ENCODE peak calls at places on chromosomes 3 and 15, in nine cellular contexts. One of them, this sample, is unnamed.

GRCh38 chr3:143375698-143376097 is 256.1 kb downstream of the CHST2 start:
- ATAC-seq in IMR-90: no peak
- ATAC-seq in gastrocnemius medialis: no peak
- ATAC-seq in K562: peak
- ATAC-seq in B cell: no peak
- ATAC-seq in left lung: no peak
- ATAC-seq in CD8-positive, alpha-beta T cell: no peak
- ATAC-seq in natural killer cell: no peak
- ATAC-seq in lung: no peak
- ATAC-seq in this sample: no peak

GRCh38 chr15:88725305-88726220 is 77.7 kb upstream of the ACAN start:
- ATAC-seq in B cell: peak
- ATAC-seq in left lung: no peak
- ATAC-seq in natural killer cell: no peak
- ATAC-seq in K562: no peak
- ATAC-seq in CD8-positive, alpha-beta T cell: no peak
- ATAC-seq in lung: no peak
- ATAC-seq in gastrocnemius medialis: no peak
- ATAC-seq in IMR-90: no peak
- ATAC-seq in this sample: no peak

GRCh38 chr3:171132873-171133272 is 106.4 kb upstream of the SLC2A2 start:
- ATAC-seq in IMR-90: peak
- ATAC-seq in B cell: no peak
- ATAC-seq in gastrocnemius medialis: no peak
- ATAC-seq in K562: no peak
- ATAC-seq in natural killer cell: no peak
- ATAC-seq in lung: no peak
- ATAC-seq in left lung: no peak
- ATAC-seq in CD8-positive, alpha-beta T cell: no peak
- ATAC-seq in this sample: no peak

GRCh38 chr3:143010024-143010423 is 8.7 kb downstream of the U2SURP start:
- ATAC-seq in K562: no peak
- ATAC-seq in gastrocnemius medialis: no peak
- ATAC-seq in IMR-90: peak
- ATAC-seq in natural killer cell: no peak
- ATAC-seq in lung: no peak
- ATAC-seq in left lung: no peak
- ATAC-seq in B cell: no peak
- ATAC-seq in CD8-positive, alpha-beta T cell: no peak
- ATAC-seq in this sample: no peak

GRCh38 chr3:109337393-109337792 is at the start of gene DPPA4:
- ATAC-seq in gastrocnemius medialis: no peak
- ATAC-seq in IMR-90: no peak
- ATAC-seq in lung: no peak
- ATAC-seq in CD8-positive, alpha-beta T cell: no peak
- ATAC-seq in B cell: no peak
- ATAC-seq in natural killer cell: no peak
- ATAC-seq in K562: no peak
- ATAC-seq in left lung: no peak
- ATAC-seq in this sample: no peak

GRCh38 chr15:34039506-34040123 is 611 bp upstream of the AVEN start:
- ATAC-seq in K562: no peak
- ATAC-seq in IMR-90: no peak
- ATAC-seq in lung: no peak
- ATAC-seq in natural killer cell: no peak
- ATAC-seq in left lung: peak
- ATAC-seq in CD8-positive, alpha-beta T cell: peak
- ATAC-seq in B cell: no peak
- ATAC-seq in gastrocnemius medialis: no peak
- ATAC-seq in this sample: no peak

GRCh38 chr3:29716213-29716612 is 435.3 kb downstream of the RBMS3 start:
- ATAC-seq in lung: no peak
- ATAC-seq in CD8-positive, alpha-beta T cell: no peak
- ATAC-seq in IMR-90: no peak
- ATAC-seq in B cell: no peak
- ATAC-seq in gastrocnemius medialis: no peak
- ATAC-seq in natural killer cell: no peak
- ATAC-seq in K562: no peak
- ATAC-seq in left lung: no peak
- ATAC-seq in this sample: no peak

GRCh38 chr3:23836536-23837230 is 30.9 kb downstream of the UBE2E1 start:
- ATAC-seq in K562: peak
- ATAC-seq in B cell: no peak
- ATAC-seq in gastrocnemius medialis: no peak
- ATAC-seq in CD8-positive, alpha-beta T cell: no peak
- ATAC-seq in lung: no peak
- ATAC-seq in IMR-90: no peak
- ATAC-seq in left lung: peak
- ATAC-seq in natural killer cell: no peak
- ATAC-seq in this sample: no peak

GRCh38 chr3:4311496-4311895 is 8.3 kb downstream of the SETMAR start:
- ATAC-seq in IMR-90: no peak
- ATAC-seq in lung: no peak
- ATAC-seq in left lung: no peak
- ATAC-seq in K562: no peak
- ATAC-seq in gastrocnemius medialis: no peak
- ATAC-seq in natural killer cell: no peak
- ATAC-seq in CD8-positive, alpha-beta T cell: no peak
- ATAC-seq in B cell: no peak
- ATAC-seq in this sample: no peak

GRCh38 chr3:52052831-52053306 is 3.5 kb downstream of the DUSP7 start:
- ATAC-seq in K562: peak
- ATAC-seq in CD8-positive, alpha-beta T cell: no peak
- ATAC-seq in lung: no peak
- ATAC-seq in left lung: peak
- ATAC-seq in IMR-90: peak
- ATAC-seq in natural killer cell: no peak
- ATAC-seq in B cell: no peak
- ATAC-seq in gastrocnemius medialis: peak
- ATAC-seq in this sample: peak

GRCh38 chr15:44537728-44538240 is 837 bp downstream of the EIF3J start:
- ATAC-seq in CD8-positive, alpha-beta T cell: no peak
- ATAC-seq in gastrocnemius medialis: peak
- ATAC-seq in lung: no peak
- ATAC-seq in B cell: no peak
- ATAC-seq in K562: peak
- ATAC-seq in natural killer cell: no peak
- ATAC-seq in IMR-90: no peak
- ATAC-seq in left lung: no peak
- ATAC-seq in this sample: no peak

GRCh38 chr3:141393151-141394076 is 25.1 kb downstream of the ZBTB38 start:
- ATAC-seq in IMR-90: no peak
- ATAC-seq in left lung: peak
- ATAC-seq in CD8-positive, alpha-beta T cell: no peak
- ATAC-seq in lung: no peak
- ATAC-seq in B cell: no peak
- ATAC-seq in gastrocnemius medialis: no peak
- ATAC-seq in K562: no peak
- ATAC-seq in natural killer cell: no peak
- ATAC-seq in this sample: peak

GRCh38 chr3:24545917-24546316 is 51.3 kb upstream of the THRB start:
- ATAC-seq in left lung: peak
- ATAC-seq in B cell: no peak
- ATAC-seq in CD8-positive, alpha-beta T cell: no peak
- ATAC-seq in IMR-90: no peak
- ATAC-seq in natural killer cell: no peak
- ATAC-seq in lung: peak
- ATAC-seq in K562: no peak
- ATAC-seq in gastrocnemius medialis: peak
- ATAC-seq in this sample: peak

DNA sequence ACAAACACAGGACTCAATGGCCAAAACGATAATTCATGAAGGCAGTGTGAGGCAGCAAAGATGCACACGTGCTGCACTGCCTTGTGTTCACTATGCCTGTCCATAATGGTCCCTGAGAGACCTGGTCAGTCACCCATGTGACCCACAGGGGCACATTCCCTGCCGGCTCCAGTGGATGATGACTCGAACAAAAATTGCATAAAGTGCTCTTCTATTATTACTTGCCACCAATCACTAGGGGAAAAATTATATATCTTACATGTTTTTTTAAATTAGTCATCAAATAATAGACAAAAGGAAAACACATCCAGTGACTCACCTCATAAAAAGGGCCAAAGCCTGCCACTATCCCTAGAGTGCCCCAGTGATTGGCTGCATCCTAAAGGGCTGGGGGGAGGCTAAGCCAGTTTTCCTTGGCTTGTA is 47.5 kb downstream of the UBP1 start:
- ATAC-seq in left lung: peak
- ATAC-seq in IMR-90: peak
- ATAC-seq in CD8-positive, alpha-beta T cell: no peak
- ATAC-seq in K562: no peak
- ATAC-seq in B cell: no peak
- ATAC-seq in natural killer cell: no peak
- ATAC-seq in lung: no peak
- ATAC-seq in gastrocnemius medialis: no peak
- ATAC-seq in this sample: peak
- TF ChIP-seq CTCF in left lung: no peak
- TF ChIP-seq CTCF in IMR-90: no peak
- TF ChIP-seq CTCF in CD8-positive, alpha-beta T cell: no peak
- TF ChIP-seq CTCF in K562: no peak
- TF ChIP-seq CTCF in B cell: no peak
- TF ChIP-seq CTCF in natural killer cell: no peak
- TF ChIP-seq CTCF in lung: no peak
- TF ChIP-seq CTCF in gastrocnemius medialis: no peak
- TF ChIP-seq CTCF in this sample: no peak

GRCh38 chr3:49930922-49931321 is 1.3 kb upstream of the MON1A start:
- ATAC-seq in left lung: no peak
- ATAC-seq in gastrocnemius medialis: no peak
- ATAC-seq in IMR-90: no peak
- ATAC-seq in B cell: no peak
- ATAC-seq in natural killer cell: no peak
- ATAC-seq in K562: peak
- ATAC-seq in lung: no peak
- ATAC-seq in CD8-positive, alpha-beta T cell: no peak
- ATAC-seq in this sample: no peak
- TF ChIP-seq CTCF in left lung: no peak
- TF ChIP-seq CTCF in gastrocnemius medialis: no peak
- TF ChIP-seq CTCF in IMR-90: no peak
- TF ChIP-seq CTCF in B cell: no peak
- TF ChIP-seq CTCF in natural killer cell: no peak
- TF ChIP-seq CTCF in K562: no peak
- TF ChIP-seq CTCF in lung: no peak
- TF ChIP-seq CTCF in CD8-positive, alpha-beta T cell: no peak
- TF ChIP-seq CTCF in this sample: no peak

GRCh38 chr15:101049282-101049681 is 130.1 kb downstream of the LRRK1 start:
- ATAC-seq in B cell: no peak
- ATAC-seq in gastrocnemius medialis: no peak
- ATAC-seq in lung: no peak
- ATAC-seq in CD8-positive, alpha-beta T cell: no peak
- ATAC-seq in IMR-90: no peak
- ATAC-seq in left lung: no peak
- ATAC-seq in natural killer cell: no peak
- ATAC-seq in K562: no peak
- ATAC-seq in this sample: no peak
- TF ChIP-seq CTCF in B cell: no peak
- TF ChIP-seq CTCF in gastrocnemius medialis: no peak
- TF ChIP-seq CTCF in lung: no peak
- TF ChIP-seq CTCF in CD8-positive, alpha-beta T cell: no peak
- TF ChIP-seq CTCF in IMR-90: no peak
- TF ChIP-seq CTCF in left lung: no peak
- TF ChIP-seq CTCF in natural killer cell: no peak
- TF ChIP-seq CTCF in K562: no peak
- TF ChIP-seq CTCF in this sample: no peak

GRCh38 chr3:197547206-197547605 is 8.6 kb downstream of the BDH1 start:
- ATAC-seq in gastrocnemius medialis: no peak
- ATAC-seq in CD8-positive, alpha-beta T cell: no peak
- ATAC-seq in B cell: no peak
- ATAC-seq in lung: no peak
- ATAC-seq in natural killer cell: no peak
- ATAC-seq in IMR-90: no peak
- ATAC-seq in left lung: no peak
- ATAC-seq in K562: no peak
- ATAC-seq in this sample: no peak
- TF ChIP-seq CTCF in gastrocnemius medialis: no peak
- TF ChIP-seq CTCF in CD8-positive, alpha-beta T cell: no peak
- TF ChIP-seq CTCF in B cell: no peak
- TF ChIP-seq CTCF in lung: no peak
- TF ChIP-seq CTCF in natural killer cell: no peak
- TF ChIP-seq CTCF in IMR-90: no peak
- TF ChIP-seq CTCF in left lung: no peak
- TF ChIP-seq CTCF in K562: no peak
- TF ChIP-seq CTCF in this sample: no peak

GRCh38 chr3:114152519-114153151 is 26.2 kb downstream of the DRD3 start:
- ATAC-seq in natural killer cell: peak
- ATAC-seq in K562: peak
- ATAC-seq in B cell: peak
- ATAC-seq in lung: peak
- ATAC-seq in gastrocnemius medialis: peak
- ATAC-seq in IMR-90: peak
- ATAC-seq in left lung: peak
- ATAC-seq in CD8-positive, alpha-beta T cell: peak
- ATAC-seq in this sample: peak
- TF ChIP-seq CTCF in natural killer cell: peak
- TF ChIP-seq CTCF in K562: peak
- TF ChIP-seq CTCF in B cell: peak
- TF ChIP-seq CTCF in lung: peak
- TF ChIP-seq CTCF in gastrocnemius medialis: peak
- TF ChIP-seq CTCF in IMR-90: peak
- TF ChIP-seq CTCF in left lung: peak
- TF ChIP-seq CTCF in CD8-positive, alpha-beta T cell: peak
- TF ChIP-seq CTCF in this sample: peak

DNA sequence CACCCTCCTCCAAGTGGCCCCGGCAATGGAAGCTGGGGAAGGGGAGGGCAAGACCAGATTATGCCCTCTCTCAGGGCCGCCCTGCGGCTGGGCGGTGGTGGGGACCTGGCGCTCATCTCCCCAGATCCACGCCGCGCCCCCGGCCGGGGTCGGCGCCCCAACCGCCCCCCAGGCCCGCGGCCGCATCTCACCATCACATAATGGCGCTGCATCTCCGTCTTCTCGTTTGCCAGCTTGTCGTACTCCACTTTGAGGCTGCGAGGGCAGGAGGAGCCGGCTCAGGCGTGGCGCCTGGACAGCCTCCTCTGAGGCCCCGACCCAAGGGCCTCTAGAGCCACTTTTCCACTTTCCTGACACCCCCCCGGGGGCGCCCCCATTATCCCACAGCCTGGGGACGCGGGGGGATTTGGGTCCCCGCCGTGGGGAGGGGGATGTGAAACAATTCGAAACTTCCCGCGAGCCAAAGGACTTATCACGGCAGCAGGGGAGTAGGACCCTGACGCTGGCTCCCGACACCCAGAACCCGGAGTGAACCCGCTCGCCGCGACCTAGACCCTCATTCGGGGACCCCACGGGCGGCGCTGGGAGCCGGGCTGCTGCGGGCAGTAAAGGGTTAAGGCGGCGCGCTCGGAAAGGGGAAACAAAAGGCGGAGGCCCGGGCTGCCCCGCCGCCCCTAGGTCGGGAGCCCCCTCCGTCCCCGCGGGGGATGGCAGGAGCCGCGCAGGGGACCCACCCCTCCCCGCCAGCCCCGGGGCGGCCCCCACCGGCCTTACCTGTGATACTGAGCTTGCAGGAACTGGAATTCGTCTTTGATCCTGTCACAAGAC is 2.1 kb downstream of the TLE3 start:
- ATAC-seq in lung: no peak
- ATAC-seq in gastrocnemius medialis: no peak
- ATAC-seq in B cell: peak
- ATAC-seq in IMR-90: no peak
- ATAC-seq in K562: peak
- ATAC-seq in natural killer cell: no peak
- ATAC-seq in left lung: no peak
- ATAC-seq in CD8-positive, alpha-beta T cell: no peak
- ATAC-seq in this sample: no peak
- TF ChIP-seq CTCF in lung: no peak
- TF ChIP-seq CTCF in gastrocnemius medialis: no peak
- TF ChIP-seq CTCF in B cell: peak
- TF ChIP-seq CTCF in IMR-90: no peak
- TF ChIP-seq CTCF in K562: no peak
- TF ChIP-seq CTCF in natural killer cell: peak
- TF ChIP-seq CTCF in left lung: no peak
- TF ChIP-seq CTCF in CD8-positive, alpha-beta T cell: no peak
- TF ChIP-seq CTCF in this sample: no peak

GRCh38 chr3:138942861-138943623 is 3.9 kb downstream of the FOXL2 start:
- ATAC-seq in CD8-positive, alpha-beta T cell: no peak
- ATAC-seq in lung: no peak
- ATAC-seq in left lung: no peak
- ATAC-seq in K562: peak
- ATAC-seq in natural killer cell: no peak
- ATAC-seq in IMR-90: no peak
- ATAC-seq in B cell: no peak
- ATAC-seq in gastrocnemius medialis: no peak
- ATAC-seq in this sample: no peak
- TF ChIP-seq CTCF in CD8-positive, alpha-beta T cell: no peak
- TF ChIP-seq CTCF in lung: no peak
- TF ChIP-seq CTCF in left lung: no peak
- TF ChIP-seq CTCF in K562: peak
- TF ChIP-seq CTCF in natural killer cell: no peak
- TF ChIP-seq CTCF in IMR-90: no peak
- TF ChIP-seq CTCF in B cell: no peak
- TF ChIP-seq CTCF in gastrocnemius medialis: no peak
- TF ChIP-seq CTCF in this sample: no peak